ENCODE peak calls at places on chromosomes 2 and 18, in eight cellular contexts. One of them, this sample, is unnamed.

GRCh38 chr2:221104391-221104811 is 467.7 kb downstream of the EPHA4 start:
- DNase-seq in substantia nigra: no peak
- DNase-seq in AG04449: no peak
- DNase-seq in T-cell: no peak
- DNase-seq in right atrium auricular region: peak
- DNase-seq in NCI-H774: peak
- DNase-seq in activated T-cell treated with anti-CD3 and anti-CD28 coated beads, Interleukin-2, amount 50 U/mL, for 24 hours: no peak
- DNase-seq in HT-29: no peak
- DNase-seq in this sample: peak

GRCh38 chr2:50443868-50444267 is 588.1 kb downstream of the NRXN1 start:
- DNase-seq in HT-29: no peak
- DNase-seq in right atrium auricular region: no peak
- DNase-seq in NCI-H774: no peak
- DNase-seq in activated T-cell treated with anti-CD3 and anti-CD28 coated beads, Interleukin-2, amount 50 U/mL, for 24 hours: no peak
- DNase-seq in substantia nigra: no peak
- DNase-seq in AG04449: no peak
- DNase-seq in T-cell: no peak
- DNase-seq in this sample: no peak

GRCh38 chr2:8676191-8676914 is 5.5 kb upstream of the ID2 start:
- DNase-seq in NCI-H774: no peak
- DNase-seq in HT-29: peak
- DNase-seq in AG04449: no peak
- DNase-seq in T-cell: no peak
- DNase-seq in right atrium auricular region: peak
- DNase-seq in activated T-cell treated with anti-CD3 and anti-CD28 coated beads, Interleukin-2, amount 50 U/mL, for 24 hours: no peak
- DNase-seq in substantia nigra: peak
- DNase-seq in this sample: peak

GRCh38 chr2:122908134-122908533 is 1117.0 kb upstream of the CNTNAP5 start:
- DNase-seq in T-cell: no peak
- DNase-seq in AG04449: no peak
- DNase-seq in NCI-H774: no peak
- DNase-seq in activated T-cell treated with anti-CD3 and anti-CD28 coated beads, Interleukin-2, amount 50 U/mL, for 24 hours: no peak
- DNase-seq in substantia nigra: no peak
- DNase-seq in HT-29: no peak
- DNase-seq in right atrium auricular region: no peak
- DNase-seq in this sample: no peak

GRCh38 chr2:182379235-182379634 is 47.6 kb downstream of the PDE1A start:
- DNase-seq in HT-29: no peak
- DNase-seq in AG04449: no peak
- DNase-seq in T-cell: no peak
- DNase-seq in right atrium auricular region: no peak
- DNase-seq in substantia nigra: no peak
- DNase-seq in activated T-cell treated with anti-CD3 and anti-CD28 coated beads, Interleukin-2, amount 50 U/mL, for 24 hours: no peak
- DNase-seq in NCI-H774: no peak
- DNase-seq in this sample: no peak

GRCh38 chr18:74951165-74951760 is 257.7 kb downstream of the PTGR3 start:
- DNase-seq in HT-29: peak
- DNase-seq in NCI-H774: peak
- DNase-seq in right atrium auricular region: no peak
- DNase-seq in T-cell: peak
- DNase-seq in substantia nigra: no peak
- DNase-seq in activated T-cell treated with anti-CD3 and anti-CD28 coated beads, Interleukin-2, amount 50 U/mL, for 24 hours: no peak
- DNase-seq in AG04449: peak
- DNase-seq in this sample: no peak

GRCh38 chr2:74441690-74442482 is at the start of gene RTKN:
- DNase-seq in activated T-cell treated with anti-CD3 and anti-CD28 coated beads, Interleukin-2, amount 50 U/mL, for 24 hours: peak
- DNase-seq in right atrium auricular region: no peak
- DNase-seq in HT-29: peak
- DNase-seq in T-cell: no peak
- DNase-seq in NCI-H774: peak
- DNase-seq in AG04449: no peak
- DNase-seq in substantia nigra: no peak
- DNase-seq in this sample: no peak

GRCh38 chr2:161938335-161938734 is 135.7 kb downstream of the DPP4 start:
- DNase-seq in activated T-cell treated with anti-CD3 and anti-CD28 coated beads, Interleukin-2, amount 50 U/mL, for 24 hours: no peak
- DNase-seq in T-cell: no peak
- DNase-seq in right atrium auricular region: no peak
- DNase-seq in AG04449: no peak
- DNase-seq in substantia nigra: no peak
- DNase-seq in NCI-H774: no peak
- DNase-seq in HT-29: no peak
- DNase-seq in this sample: no peak

GRCh38 chr18:48599391-48599790 is 60.6 kb downstream of the CTIF start:
- DNase-seq in HT-29: no peak
- DNase-seq in T-cell: no peak
- DNase-seq in NCI-H774: no peak
- DNase-seq in activated T-cell treated with anti-CD3 and anti-CD28 coated beads, Interleukin-2, amount 50 U/mL, for 24 hours: no peak
- DNase-seq in substantia nigra: no peak
- DNase-seq in AG04449: no peak
- DNase-seq in right atrium auricular region: no peak
- DNase-seq in this sample: no peak

GRCh38 chr2:216090369-216090786 is 8.7 kb downstream of the TMEM169 start:
- DNase-seq in T-cell: no peak
- DNase-seq in substantia nigra: no peak
- DNase-seq in AG04449: no peak
- DNase-seq in NCI-H774: no peak
- DNase-seq in right atrium auricular region: no peak
- DNase-seq in HT-29: no peak
- DNase-seq in activated T-cell treated with anti-CD3 and anti-CD28 coated beads, Interleukin-2, amount 50 U/mL, for 24 hours: no peak
- DNase-seq in this sample: no peak

GRCh38 chr2:627340-627709 is 49.9 kb downstream of the TMEM18 start:
- DNase-seq in HT-29: no peak
- DNase-seq in substantia nigra: no peak
- DNase-seq in right atrium auricular region: peak
- DNase-seq in AG04449: no peak
- DNase-seq in NCI-H774: no peak
- DNase-seq in T-cell: no peak
- DNase-seq in activated T-cell treated with anti-CD3 and anti-CD28 coated beads, Interleukin-2, amount 50 U/mL, for 24 hours: no peak
- DNase-seq in this sample: no peak

GRCh38 chr2:85761-86160 is 39.5 kb upstream of the FAM110C start:
- DNase-seq in substantia nigra: no peak
- DNase-seq in activated T-cell treated with anti-CD3 and anti-CD28 coated beads, Interleukin-2, amount 50 U/mL, for 24 hours: no peak
- DNase-seq in HT-29: no peak
- DNase-seq in AG04449: no peak
- DNase-seq in T-cell: no peak
- DNase-seq in NCI-H774: no peak
- DNase-seq in right atrium auricular region: no peak
- DNase-seq in this sample: no peak

GRCh38 chr2:99297990-99298389 is 3.0 kb downstream of the LYG1 start:
- DNase-seq in HT-29: no peak
- DNase-seq in substantia nigra: no peak
- DNase-seq in right atrium auricular region: no peak
- DNase-seq in NCI-H774: no peak
- DNase-seq in activated T-cell treated with anti-CD3 and anti-CD28 coated beads, Interleukin-2, amount 50 U/mL, for 24 hours: no peak
- DNase-seq in T-cell: no peak
- DNase-seq in AG04449: no peak
- DNase-seq in this sample: no peak

GRCh38 chr2:171553236-171553635 is 31.0 kb downstream of the CYBRD1 start:
- DNase-seq in NCI-H774: no peak
- DNase-seq in HT-29: no peak
- DNase-seq in T-cell: no peak
- DNase-seq in activated T-cell treated with anti-CD3 and anti-CD28 coated beads, Interleukin-2, amount 50 U/mL, for 24 hours: no peak
- DNase-seq in right atrium auricular region: no peak
- DNase-seq in AG04449: no peak
- DNase-seq in substantia nigra: no peak
- DNase-seq in this sample: no peak

GRCh38 chr2:159379181-159379580 is 92.7 kb upstream of the WDSUB1 start:
- DNase-seq in T-cell: no peak
- DNase-seq in HT-29: no peak
- DNase-seq in NCI-H774: no peak
- DNase-seq in activated T-cell treated with anti-CD3 and anti-CD28 coated beads, Interleukin-2, amount 50 U/mL, for 24 hours: no peak
- DNase-seq in AG04449: no peak
- DNase-seq in right atrium auricular region: no peak
- DNase-seq in substantia nigra: no peak
- DNase-seq in this sample: no peak

GRCh38 chr2:212843409-212844199 is 305.0 kb upstream of the ERBB4 start:
- DNase-seq in right atrium auricular region: no peak
- DNase-seq in activated T-cell treated with anti-CD3 and anti-CD28 coated beads, Interleukin-2, amount 50 U/mL, for 24 hours: no peak
- DNase-seq in NCI-H774: no peak
- DNase-seq in AG04449: peak
- DNase-seq in T-cell: no peak
- DNase-seq in substantia nigra: no peak
- DNase-seq in HT-29: peak
- DNase-seq in this sample: no peak

GRCh38 chr2:1855150-1855549 is 110.8 kb upstream of the PXDN start:
- DNase-seq in AG04449: no peak
- DNase-seq in activated T-cell treated with anti-CD3 and anti-CD28 coated beads, Interleukin-2, amount 50 U/mL, for 24 hours: no peak
- DNase-seq in T-cell: no peak
- DNase-seq in HT-29: no peak
- DNase-seq in substantia nigra: no peak
- DNase-seq in right atrium auricular region: no peak
- DNase-seq in NCI-H774: no peak
- DNase-seq in this sample: peak

GRCh38 chr2:191051177-191051576 is 37.2 kb upstream of the STAT1 start:
- DNase-seq in NCI-H774: no peak
- DNase-seq in AG04449: no peak
- DNase-seq in right atrium auricular region: no peak
- DNase-seq in HT-29: no peak
- DNase-seq in substantia nigra: no peak
- DNase-seq in T-cell: no peak
- DNase-seq in activated T-cell treated with anti-CD3 and anti-CD28 coated beads, Interleukin-2, amount 50 U/mL, for 24 hours: no peak
- DNase-seq in this sample: no peak

GRCh38 chr2:27441226-27441926 is 805 bp upstream of the KRTCAP3 start:
- DNase-seq in NCI-H774: no peak
- DNase-seq in AG04449: no peak
- DNase-seq in T-cell: no peak
- DNase-seq in substantia nigra: no peak
- DNase-seq in HT-29: no peak
- DNase-seq in activated T-cell treated with anti-CD3 and anti-CD28 coated beads, Interleukin-2, amount 50 U/mL, for 24 hours: no peak
- DNase-seq in right atrium auricular region: no peak
- DNase-seq in this sample: no peak

GRCh38 chr2:215430528-215431187 is 5.2 kb downstream of the FN1 start:
- DNase-seq in right atrium auricular region: no peak
- DNase-seq in activated T-cell treated with anti-CD3 and anti-CD28 coated beads, Interleukin-2, amount 50 U/mL, for 24 hours: no peak
- DNase-seq in substantia nigra: no peak
- DNase-seq in HT-29: no peak
- DNase-seq in NCI-H774: no peak
- DNase-seq in AG04449: peak
- DNase-seq in T-cell: no peak
- DNase-seq in this sample: no peak

GRCh38 chr2:32246911-32247310 is 17.8 kb downstream of the NLRC4 start:
- DNase-seq in NCI-H774: no peak
- DNase-seq in right atrium auricular region: no peak
- DNase-seq in T-cell: no peak
- DNase-seq in HT-29: peak
- DNase-seq in AG04449: no peak
- DNase-seq in activated T-cell treated with anti-CD3 and anti-CD28 coated beads, Interleukin-2, amount 50 U/mL, for 24 hours: no peak
- DNase-seq in substantia nigra: no peak
- DNase-seq in this sample: no peak

GRCh38 chr2:2664989-2665833 is 334.1 kb upstream of the MYT1L start:
- DNase-seq in activated T-cell treated with anti-CD3 and anti-CD28 coated beads, Interleukin-2, amount 50 U/mL, for 24 hours: no peak
- DNase-seq in NCI-H774: no peak
- DNase-seq in substantia nigra: no peak
- DNase-seq in T-cell: no peak
- DNase-seq in right atrium auricular region: no peak
- DNase-seq in HT-29: no peak
- DNase-seq in AG04449: peak
- DNase-seq in this sample: no peak

GRCh38 chr2:43041661-43042360 is 184.6 kb downstream of the ZFP36L2 start:
- DNase-seq in substantia nigra: no peak
- DNase-seq in NCI-H774: no peak
- DNase-seq in HT-29: peak
- DNase-seq in right atrium auricular region: no peak
- DNase-seq in T-cell: no peak
- DNase-seq in activated T-cell treated with anti-CD3 and anti-CD28 coated beads, Interleukin-2, amount 50 U/mL, for 24 hours: no peak
- DNase-seq in AG04449: peak
- DNase-seq in this sample: no peak

GRCh38 chr2:230885467-230886130 is 20.9 kb downstream of the ITM2C start:
- DNase-seq in activated T-cell treated with anti-CD3 and anti-CD28 coated beads, Interleukin-2, amount 50 U/mL, for 24 hours: no peak
- DNase-seq in HT-29: no peak
- DNase-seq in right atrium auricular region: no peak
- DNase-seq in NCI-H774: no peak
- DNase-seq in AG04449: no peak
- DNase-seq in T-cell: no peak
- DNase-seq in substantia nigra: no peak
- DNase-seq in this sample: peak

GRCh38 chr2:96832751-96833507 is 10.9 kb downstream of the ANKRD23 start:
- DNase-seq in AG04449: no peak
- DNase-seq in substantia nigra: no peak
- DNase-seq in activated T-cell treated with anti-CD3 and anti-CD28 coated beads, Interleukin-2, amount 50 U/mL, for 24 hours: no peak
- DNase-seq in right atrium auricular region: peak
- DNase-seq in T-cell: no peak
- DNase-seq in NCI-H774: peak
- DNase-seq in HT-29: peak
- DNase-seq in this sample: peak

GRCh38 chr2:186718122-186718521 is 24.3 kb downstream of the FAM171B start:
- DNase-seq in activated T-cell treated with anti-CD3 and anti-CD28 coated beads, Interleukin-2, amount 50 U/mL, for 24 hours: no peak
- DNase-seq in HT-29: no peak
- DNase-seq in T-cell: no peak
- DNase-seq in NCI-H774: no peak
- DNase-seq in AG04449: no peak
- DNase-seq in substantia nigra: no peak
- DNase-seq in right atrium auricular region: no peak
- DNase-seq in this sample: no peak

GRCh38 chr2:223101340-223102039 is 49.5 kb downstream of the KCNE4 start:
- DNase-seq in AG04449: no peak
- DNase-seq in right atrium auricular region: no peak
- DNase-seq in substantia nigra: no peak
- DNase-seq in NCI-H774: peak
- DNase-seq in T-cell: no peak
- DNase-seq in activated T-cell treated with anti-CD3 and anti-CD28 coated beads, Interleukin-2, amount 50 U/mL, for 24 hours: no peak
- DNase-seq in HT-29: peak
- DNase-seq in this sample: no peak